ENCODE peak calls at places on chromosome 13, in eight cellular contexts. C is NCI-H1092, X is Calu3, J is NCI-H1694 treated with DMSO at 0.1 percent for 48 hours, W is lower leg skin, H is GM23248, O is foreskin fibroblast, P is thoracic aorta. D is an unnamed sample.

GRCh38 chr13:41465215-41465907 is 8.0 kb downstream of the RGCC start:
- DNase-seq in J (no peak), P (no peak), W (peak; percentile 52), H (peak; percentile 91), X (no peak), C (no peak), O (peak; percentile 91), D (peak; percentile 77)

GRCh38 chr13:45200701-45201230 is at the start of gene KCTD4:
- DNase-seq in X (no peak), P (no peak), C (no peak), O (peak; percentile 65), H (peak; percentile 34), J (no peak), W (no peak), D (no peak)

GRCh38 chr13:89845874-89846273 is 1501.6 kb upstream of the MIR17HG start:
- DNase-seq in C (no peak), X (no peak), H (no peak), P (no peak), O (no peak), W (no peak), J (no peak), D (no peak)

GRCh38 chr13:51645154-51645650 is 60.9 kb downstream of the WDFY2 start:
- DNase-seq in H (peak; percentile 95), X (no peak), W (no peak), O (peak; percentile 79), J (no peak), P (no peak), C (no peak), D (no peak)

GRCh38 chr13:113511361-113511760 is 20.9 kb upstream of the DCUN1D2 start:
- DNase-seq in O (peak; percentile 37), W (no peak), C (no peak), P (no peak), X (no peak), H (no peak), J (no peak), D (no peak)

GRCh38 chr13:73224708-73225107 is 165.9 kb downstream of the KLF5 start:
- DNase-seq in C (no peak), O (no peak), J (no peak), H (peak; percentile 78), P (no peak), W (no peak), X (no peak), D (no peak)

GRCh38 chr13:111429064-111429558 is 108.7 kb downstream of the TEX29 start:
- DNase-seq in W (peak; percentile 31), C (peak; percentile 48), X (peak; percentile 26), H (peak; percentile 54), P (no peak), O (peak; percentile 55), J (no peak), D (no peak)

GRCh38 chr13:78137404-78138142 is 218.9 kb upstream of the EDNRB start:
- DNase-seq in C (peak; percentile 76), J (peak; percentile 88), X (peak; percentile 1), W (no peak), P (no peak), O (peak; percentile 70), H (peak; percentile 79), D (no peak)

GRCh38 chr13:96710166-96710866 is 284.0 kb downstream of the OXGR1 start:
- DNase-seq in O (peak; percentile 27), J (no peak), W (no peak), X (no peak), P (no peak), C (no peak), H (no peak), D (no peak)

GRCh38 chr13:41459754-41460111 is 2.4 kb downstream of the RGCC start:
- DNase-seq in J (no peak), H (peak; percentile 30), X (no peak), C (no peak), P (no peak), O (peak; percentile 35), W (no peak), D (no peak)

GRCh38 chr13:113117956-113118327 is 4.7 kb upstream of the F10 start:
- DNase-seq in X (no peak), J (no peak), W (no peak), H (no peak), C (no peak), O (no peak), P (no peak), D (no peak)

GRCh38 chr13:33454844-33455256 is 169.3 kb upstream of the STARD13 start:
- DNase-seq in J (no peak), P (no peak), W (no peak), H (peak; percentile 79), X (no peak), C (no peak), O (peak; percentile 86), D (no peak)

GRCh38 chr13:105918842-105919741 is 616.4 kb downstream of the EFNB2 start:
- DNase-seq in H (peak; percentile 51), J (no peak), O (peak; percentile 76), W (no peak), C (no peak), X (peak; percentile 47), P (no peak), D (no peak)

GRCh38 chr13:31437975-31438374 is 238.2 kb downstream of the B3GLCT start:
- DNase-seq in H (peak; percentile 51), C (no peak), X (no peak), O (peak; percentile 55), W (no peak), J (no peak), P (no peak), D (no peak)

GRCh38 chr13:62357887-62358645 is 942.4 kb upstream of the PCDH20 start:
- DNase-seq in O (peak; percentile 28), H (peak; percentile 21), C (no peak), X (peak; percentile 11), W (no peak), P (no peak), J (no peak), D (no peak)

GRCh38 chr13:49936943-49937273 is 768 bp upstream of the SPRYD7 start:
- DNase-seq in H (peak; percentile 29), J (no peak), W (no peak), O (peak; percentile 21), P (no peak), X (no peak), C (no peak), D (no peak)